ENCODE peak calls at places on chromosome 6, in six cellular contexts. V is mammary epithelial cell, R is breast epithelium, C is body of pancreas, Z is left ventricle myocardium inferior, D is SJSA1. U is an unnamed sample.

GRCh38 chr6:5751525-5752252 is 255.0 kb downstream of the NRN1 start:
- DNase-seq in D (no peak), R (no peak), Z (no peak), V (no peak), C (no peak), U (no peak)

GRCh38 chr6:170232186-170233002 is 58.5 kb downstream of the DLL1 start:
- DNase-seq in R (no peak), V (peak), Z (peak), C (no peak), D (no peak), U (no peak)

GRCh38 chr6:133568970-133569889 is 319.7 kb upstream of the TCF21 start:
- DNase-seq in R (no peak), D (peak), V (peak), Z (no peak), C (peak), U (peak)

GRCh38 chr6:165245716-165246115 is 63.7 kb downstream of the C6orf118 start:
- DNase-seq in R (no peak), Z (no peak), C (no peak), V (no peak), D (peak), U (no peak)

GRCh38 chr6:142210606-142211005 is 63.5 kb downstream of the VTA1 start:
- DNase-seq in Z (no peak), C (no peak), R (no peak), V (no peak), D (no peak), U (no peak)

GRCh38 chr6:128516514-128516898 is 3.9 kb downstream of the PTPRK start:
- DNase-seq in V (no peak), R (no peak), C (no peak), Z (no peak), D (no peak), U (no peak)

GRCh38 chr6:17580518-17581048 is 19.5 kb upstream of the FAM8A1 start:
- DNase-seq in D (peak), V (peak), R (no peak), C (peak), Z (peak), U (peak)

GRCh38 chr6:42390228-42390934 is 61.3 kb downstream of the TRERF1 start:
- DNase-seq in R (no peak), V (no peak), C (no peak), Z (no peak), D (no peak), U (no peak)

GRCh38 chr6:1482381-1483166 is 93.2 kb downstream of the FOXF2 start:
- DNase-seq in R (no peak), D (no peak), V (peak), C (no peak), Z (no peak), U (no peak)

GRCh38 chr6:85494551-85495337 is 44.9 kb downstream of the NT5E start:
- DNase-seq in D (no peak), Z (no peak), V (peak), C (no peak), R (no peak), U (no peak)

GRCh38 chr6:108795122-108795521 is 53.1 kb upstream of the ARMC2 start:
- DNase-seq in R (no peak), C (no peak), Z (no peak), D (no peak), V (no peak), U (no peak)
- H3K27ac ChIP-seq in R (no peak), C (peak), Z (no peak), D (no peak), V (no peak), U (no peak)

GRCh38 chr6:35229304-35229703 is 15.5 kb downstream of the SCUBE3 start:
- DNase-seq in C (no peak), Z (no peak), D (no peak), R (no peak), V (no peak), U (no peak)
- H3K27ac ChIP-seq in C (no peak), Z (peak), D (no peak), R (no peak), V (no peak), U (no peak)

GRCh38 chr6:52510213-52510562 is 66.7 kb downstream of the TRAM2 start:
- DNase-seq in C (no peak), D (no peak), Z (no peak), V (no peak), R (no peak), U (no peak)

GRCh38 chr6:52513464-52513863 is 63.4 kb downstream of the TRAM2 start:
- DNase-seq in Z (no peak), R (no peak), D (no peak), C (no peak), V (no peak), U (no peak)

GRCh38 chr6:52512199-52512598 is 64.7 kb downstream of the TRAM2 start:
- DNase-seq in R (no peak), C (no peak), V (peak), Z (peak), D (peak), U (peak)

GRCh38 chr6:52511163-52511562 is 65.7 kb downstream of the TRAM2 start:
- DNase-seq in R (no peak), V (no peak), D (no peak), Z (no peak), C (no peak), U (no peak)

GRCh38 chr6:52511572-52512151 is 65.2 kb downstream of the TRAM2 start:
- DNase-seq in R (no peak), Z (no peak), C (no peak), V (peak), D (no peak), U (no peak)
- H3K27ac ChIP-seq in R (peak), Z (peak), C (no peak), V (peak), D (peak), U (peak)

GRCh38 chr6:3793545-3793944 is 42.0 kb upstream of the PXDC1 start:
- DNase-seq in V (no peak), C (no peak), D (peak), Z (no peak), R (no peak), U (no peak)

GRCh38 chr6:3796396-3796795 is 44.9 kb upstream of the PXDC1 start:
- DNase-seq in D (no peak), Z (peak), C (peak), V (peak), R (peak), U (no peak)

GRCh38 chr6:3795836-3796395 is 44.4 kb upstream of the PXDC1 start:
- DNase-seq in D (no peak), R (no peak), Z (no peak), C (no peak), V (no peak), U (no peak)

GRCh38 chr6:3791526-3792212 is 40.2 kb upstream of the PXDC1 start:
- DNase-seq in D (no peak), V (no peak), R (no peak), C (no peak), Z (no peak), U (no peak)

DNA sequence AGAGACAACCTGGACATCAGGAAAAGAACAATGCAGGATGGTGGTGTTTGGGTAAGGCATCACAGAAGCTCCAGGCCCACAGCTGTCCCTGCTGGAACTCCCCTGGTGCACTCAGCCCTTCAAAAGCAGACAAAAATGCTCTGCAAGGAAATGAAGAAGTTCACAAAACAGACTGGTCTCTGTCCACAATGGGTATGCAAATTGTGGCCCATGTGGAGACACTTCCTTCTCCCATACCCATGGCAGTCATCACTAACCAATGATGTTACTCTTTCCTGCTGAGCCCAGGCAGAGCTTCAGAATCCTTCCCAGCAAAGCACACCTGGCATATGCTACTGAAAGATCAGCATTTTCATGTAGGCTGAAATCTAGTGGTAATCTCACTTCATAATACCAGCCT is 42.6 kb upstream of the PXDC1 start:
- DNase-seq in R (no peak), V (no peak), Z (no peak), D (no peak), C (no peak), U (no peak)
- H3K27ac ChIP-seq in R (no peak), V (no peak), Z (no peak), D (no peak), C (no peak), U (no peak)